ENCODE peak calls at places on chromosomes 5 and 9, in five cellular contexts. Y is K562, B is HCT116, P is GM12878, A is HepG2. W is an unnamed sample.

GRCh38 chr5:103706939-103707682 is 144.5 kb upstream of the NUDT12 start:
- DNase-seq in Y (no peak), B (no peak), P (no peak), A (no peak), W (no peak)

GRCh38 chr9:124353811-124354274 is 61.4 kb downstream of the PSMB7 start:
- DNase-seq in Y (no peak), B (no peak), P (no peak), A (no peak), W (no peak)

GRCh38 chr9:8382266-8382665 is 582.7 kb upstream of the DMAC1 start:
- DNase-seq in Y (no peak), B (no peak), P (no peak), A (no peak), W (no peak)

GRCh38 chr9:132742821-132743311 is 72.6 kb downstream of the GTF3C4 start:
- DNase-seq in Y (no peak), B (no peak), P (no peak), A (no peak), W (no peak)

GRCh38 chr9:112754578-112754977 is 4.0 kb downstream of the SNX30 start:
- DNase-seq in Y (no peak), B (peak), P (no peak), A (no peak), W (peak)

GRCh38 chr5:149320791-149321330 is 24.4 kb upstream of the GRPEL2 start:
- DNase-seq in Y (peak), B (peak), P (no peak), A (peak), W (no peak)

GRCh38 chr9:124128568-124128967 is 117.0 kb downstream of the LHX2 start:
- DNase-seq in Y (no peak), B (no peak), P (no peak), A (peak), W (no peak)

GRCh38 chr9:17625644-17626388 is 47.0 kb downstream of the SH3GL2 start:
- DNase-seq in Y (no peak), B (no peak), P (no peak), A (no peak), W (no peak)

GRCh38 chr9:92846662-92847145 is 31.1 kb downstream of the ZNF484 start:
- DNase-seq in Y (no peak), B (no peak), P (no peak), A (no peak), W (no peak)

GRCh38 chr5:124872615-124873014 is 126.2 kb upstream of the ZNF608 start:
- DNase-seq in Y (no peak), B (no peak), P (no peak), A (no peak), W (no peak)

GRCh38 chr5:107067391-107067790 is 603.3 kb downstream of the EFNA5 start:
- DNase-seq in Y (no peak), B (no peak), P (no peak), A (no peak), W (no peak)

GRCh38 chr5:8458038-8458383 is 589.1 kb downstream of the MTRR start:
- DNase-seq in Y (no peak), B (no peak), P (no peak), A (no peak), W (no peak)

GRCh38 chr9:109307380-109308240 is 13.2 kb downstream of the EPB41L4B start:
- DNase-seq in Y (no peak), B (no peak), P (no peak), A (peak), W (no peak)

GRCh38 chr9:76608562-76609254 is 149.7 kb downstream of the GCNT1 start:
- DNase-seq in Y (no peak), B (no peak), P (no peak), A (no peak), W (no peak)

GRCh38 chr5:135194573-135195266 is 160.7 kb upstream of the PITX1 start:
- DNase-seq in Y (peak), B (no peak), P (no peak), A (no peak), W (no peak)

GRCh38 chr5:126274819-126275218 is 148.4 kb upstream of the GRAMD2B start:
- DNase-seq in Y (no peak), B (no peak), P (no peak), A (no peak), W (no peak)

GRCh38 chr5:14177651-14178050 is 34.5 kb downstream of the TRIO start:
- DNase-seq in Y (no peak), B (no peak), P (no peak), A (no peak), W (no peak)

GRCh38 chr5:149605998-149606721 is 24.9 kb downstream of the ARHGEF37 start:
- DNase-seq in Y (peak), B (peak), P (peak), A (no peak), W (no peak)

GRCh38 chr9:126606483-126606870 is 7.3 kb upstream of the LMX1B start:
- DNase-seq in Y (no peak), B (no peak), P (no peak), A (no peak), W (no peak)

GRCh38 chr9:3385871-3386270 is 139.9 kb downstream of the RFX3 start:
- DNase-seq in Y (no peak), B (no peak), P (peak), A (no peak), W (no peak)

GRCh38 chr9:110069326-110070248 is 138.4 kb downstream of the C9orf152 start:
- DNase-seq in Y (no peak), B (no peak), P (no peak), A (no peak), W (no peak)

GRCh38 chr9:26264709-26265601 is 586.7 kb upstream of the TUSC1 start:
- DNase-seq in Y (no peak), B (no peak), P (no peak), A (no peak), W (no peak)

GRCh38 chr5:141032626-141033025 is 18.5 kb upstream of the PCDHB1 start:
- DNase-seq in Y (no peak), B (no peak), P (no peak), A (no peak), W (no peak)

GRCh38 chr5:50744761-50745160 is 78.3 kb downstream of the PARP8 start:
- DNase-seq in Y (no peak), B (no peak), P (peak), A (no peak), W (no peak)

GRCh38 chr5:16160706-16161105 is 18.9 kb downstream of the MARCHF11 start:
- DNase-seq in Y (peak), B (peak), P (peak), A (peak), W (no peak)

GRCh38 chr9:121372563-121373400 is 2.7 kb upstream of the STOM start:
- DNase-seq in Y (peak), B (no peak), P (no peak), A (peak), W (no peak)

GRCh38 chr5:142726188-142726731 is 40.4 kb upstream of the FGF1 start:
- DNase-seq in Y (no peak), B (no peak), P (peak), A (no peak), W (no peak)

GRCh38 chr5:60586307-60586901 is 113.6 kb downstream of the DEPDC1B start:
- DNase-seq in Y (no peak), B (peak), P (no peak), A (peak), W (no peak)

GRCh38 chr9:78292026-78292425 is 4.9 kb upstream of the PSAT1 start:
- DNase-seq in Y (no peak), B (no peak), P (no peak), A (no peak), W (no peak)

GRCh38 chr5:77853353-77853907 is 77.3 kb upstream of the TBCA start:
- DNase-seq in Y (no peak), B (no peak), P (no peak), A (no peak), W (no peak)

GRCh38 chr5:111927191-111927590 is 170.2 kb upstream of the NREP start:
- DNase-seq in Y (no peak), B (no peak), P (no peak), A (no peak), W (no peak)

GRCh38 chr5:36606437-36607113 is at the start of gene SLC1A3:
- DNase-seq in Y (no peak), B (peak), P (peak), A (no peak), W (no peak)

GRCh38 chr9:86994231-86994630 is 46.9 kb upstream of the GAS1 start:
- DNase-seq in Y (no peak), B (no peak), P (no peak), A (no peak), W (no peak)

GRCh38 chr9:86990276-86990675 is 43.0 kb upstream of the GAS1 start:
- DNase-seq in Y (no peak), B (no peak), P (no peak), A (no peak), W (no peak)

GRCh38 chr9:86997158-86997557 is 49.9 kb upstream of the GAS1 start:
- DNase-seq in Y (no peak), B (peak), P (no peak), A (no peak), W (no peak)

GRCh38 chr9:86997961-86998360 is 50.7 kb upstream of the GAS1 start:
- DNase-seq in Y (no peak), B (no peak), P (no peak), A (no peak), W (no peak)

GRCh38 chr9:86993830-86994229 is 46.5 kb upstream of the GAS1 start:
- DNase-seq in Y (no peak), B (no peak), P (no peak), A (no peak), W (no peak)
- TF ChIP-seq SP1 in Y (no peak), B (no peak), P (no peak), A (no peak), W (no peak)

DNA sequence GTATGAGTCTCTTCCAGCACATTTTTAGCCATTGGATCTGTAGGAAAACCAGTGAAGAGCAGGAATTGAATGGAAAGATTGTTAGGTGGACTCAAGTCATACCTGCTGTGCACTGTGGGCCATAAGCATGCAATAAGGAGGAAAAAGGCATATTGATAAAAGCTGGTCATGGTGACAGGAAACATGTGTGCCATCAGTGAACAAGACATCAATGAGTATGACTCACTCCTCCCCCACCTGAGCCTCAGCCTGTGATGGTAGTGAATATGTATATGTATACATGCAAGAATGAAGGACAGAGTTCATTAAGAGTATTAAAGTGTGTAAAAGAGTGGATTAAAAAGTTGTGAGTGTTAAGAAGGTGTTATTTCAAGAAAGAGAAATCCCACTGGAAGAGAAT is 164.5 kb downstream of the TMEM38B start:
- DNase-seq in Y (no peak), B (no peak), P (no peak), A (no peak), W (no peak)
- TF ChIP-seq SRF in Y (no peak), B (no peak), P (no peak), A (no peak), W (no peak)

DNA sequence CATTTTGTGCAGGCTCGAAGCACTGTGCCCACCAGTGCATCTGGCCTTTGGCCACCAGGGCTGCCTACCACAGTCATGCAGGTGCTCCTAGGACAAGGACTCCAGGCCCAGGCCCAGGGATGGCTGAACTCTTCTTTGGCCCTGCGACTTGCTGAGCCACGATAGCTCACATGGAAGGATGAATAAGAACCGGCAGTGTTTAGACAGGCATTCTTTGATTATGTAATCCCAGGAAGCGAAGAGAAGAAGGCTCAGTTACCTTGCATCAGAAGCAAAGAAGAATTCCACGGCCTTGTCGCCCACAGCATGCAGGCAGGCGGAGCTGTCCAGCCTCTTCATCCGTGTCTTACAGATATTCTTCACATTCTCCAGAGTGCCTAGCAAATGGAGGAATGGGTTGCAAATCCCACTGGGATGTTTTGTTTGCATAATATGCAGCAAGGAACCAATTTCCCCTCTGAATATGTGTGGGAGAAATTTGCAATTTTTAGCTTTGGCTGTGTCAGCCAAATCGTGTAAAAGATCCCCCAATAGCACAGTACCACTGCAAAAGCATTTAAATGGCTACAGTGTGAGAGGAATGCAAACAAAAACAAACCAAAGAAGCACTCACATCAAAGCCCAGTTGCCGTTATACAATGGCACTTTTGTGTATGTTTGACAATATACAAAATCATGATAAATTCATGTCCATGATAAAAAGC is 29.1 kb downstream of the GFPT2 start:
- DNase-seq in Y (no peak), B (no peak), P (no peak), A (no peak), W (no peak)
- TF ChIP-seq SP1 in Y (no peak), B (no peak), P (no peak), A (no peak), W (no peak)

GRCh38 chr9:135251331-135251761 is 163.9 kb downstream of the OLFM1 start:
- DNase-seq in Y (no peak), B (no peak), P (no peak), A (no peak), W (no peak)
- TF ChIP-seq SRF in Y (no peak), B (no peak), P (no peak), A (no peak), W (no peak)

W was measured in H1.